ENCODE peak calls at places on chromosomes 2 and 18, in seven cellular contexts. O is HFF-Myc; T is cardiac fibroblast; D is EH; K is AG10803; A is activated CD4-positive, alpha-beta T cell treated with anti-CD3 and anti-CD28 coated beads for 24 hours; N is tibial nerve. I is an unnamed sample.

GRCh38 chr2:238646281-238646680 is 201.6 kb upstream of the TWIST2 start:
- DNase-seq in O (no peak), T (no peak), D (no peak), K (no peak), A (no peak), N (no peak), I (no peak)

GRCh38 chr2:105861198-105861597 is 116.5 kb downstream of the NCK2 start:
- DNase-seq in O (no peak), T (no peak), D (no peak), K (no peak), A (no peak), N (no peak), I (no peak)

GRCh38 chr18:48547456-48548403 is 8.9 kb downstream of the CTIF start:
- DNase-seq in O (peak), T (peak), D (peak), K (peak), A (no peak), N (no peak), I (peak)

GRCh38 chr2:17943444-17943843 is 65.0 kb downstream of the KCNS3 start:
- DNase-seq in O (no peak), T (no peak), D (no peak), K (no peak), A (no peak), N (no peak), I (no peak)

GRCh38 chr2:159635006-159635746 is 18.8 kb upstream of the BAZ2B start:
- DNase-seq in O (no peak), T (no peak), D (peak), K (peak), A (no peak), N (no peak), I (no peak)

GRCh38 chr18:2847341-2848144 is 737 bp downstream of the EMILIN2 start:
- DNase-seq in O (no peak), T (peak), D (peak), K (peak), A (no peak), N (peak), I (no peak)

GRCh38 chr2:181430406-181431199 is 26.6 kb upstream of the ITGA4 start:
- DNase-seq in O (no peak), T (peak), D (peak), K (peak), A (no peak), N (no peak), I (no peak)

GRCh38 chr2:233088598-233089345 is 28.6 kb downstream of the INPP5D start:
- DNase-seq in O (no peak), T (no peak), D (no peak), K (no peak), A (no peak), N (no peak), I (no peak)

GRCh38 chr2:239073745-239074530 is 226.1 kb downstream of the TWIST2 start:
- DNase-seq in O (no peak), T (no peak), D (no peak), K (no peak), A (no peak), N (no peak), I (no peak)

GRCh38 chr2:151007365-151007764 is 254.3 kb downstream of the RBM43 start:
- DNase-seq in O (no peak), T (peak), D (no peak), K (peak), A (no peak), N (no peak), I (no peak)

GRCh38 chr2:193824474-193824873 is 1629.7 kb upstream of the TMEFF2 start:
- DNase-seq in O (no peak), T (peak), D (no peak), K (no peak), A (no peak), N (no peak), I (no peak)

GRCh38 chr18:51051105-51051712 is 21.2 kb downstream of the SMAD4 start:
- DNase-seq in O (peak), T (peak), D (peak), K (peak), A (peak), N (no peak), I (no peak)

GRCh38 chr18:9792565-9793226 is 84.6 kb downstream of the RAB31 start:
- DNase-seq in O (no peak), T (no peak), D (no peak), K (no peak), A (no peak), N (no peak), I (no peak)

GRCh38 chr18:54777118-54777791 is 51.0 kb upstream of the RAB27B start:
- DNase-seq in O (no peak), T (no peak), D (no peak), K (no peak), A (no peak), N (no peak), I (no peak)

GRCh38 chr18:44464401-44465185 is 216.1 kb upstream of the SETBP1 start:
- DNase-seq in O (no peak), T (no peak), D (peak), K (peak), A (no peak), N (no peak), I (no peak)

GRCh38 chr2:11634584-11634983 is 35.4 kb downstream of the NTSR2 start:
- DNase-seq in O (no peak), T (no peak), D (no peak), K (no peak), A (no peak), N (no peak), I (no peak)

GRCh38 chr18:62399781-62400308 is 74.7 kb downstream of the TNFRSF11A start:
- DNase-seq in O (no peak), T (peak), D (no peak), K (no peak), A (no peak), N (no peak), I (no peak)

GRCh38 chr2:169072163-169072925 is 3.0 kb downstream of the DHRS9 start:
- DNase-seq in O (no peak), T (no peak), D (no peak), K (no peak), A (no peak), N (no peak), I (no peak)

GRCh38 chr2:238847841-238848565 is at the start of gene TWIST2:
- DNase-seq in O (peak), T (peak), D (peak), K (peak), A (no peak), N (peak), I (peak)

GRCh38 chr18:58768293-58768974 is 96.2 kb upstream of the ZNF532 start:
- DNase-seq in O (no peak), T (peak), D (peak), K (peak), A (peak), N (peak), I (peak)

GRCh38 chr2:190582761-190583506 is 48.4 kb upstream of the NEMP2 start:
- DNase-seq in O (no peak), T (no peak), D (no peak), K (no peak), A (no peak), N (no peak), I (no peak)

GRCh38 chr18:26503382-26503781 is 45.0 kb downstream of the KCTD1 start:
- DNase-seq in O (no peak), T (peak), D (no peak), K (no peak), A (no peak), N (no peak), I (no peak)

GRCh38 chr2:58727977-58728656 is 487.0 kb upstream of the FANCL start:
- DNase-seq in O (no peak), T (no peak), D (no peak), K (no peak), A (no peak), N (no peak), I (no peak)

GRCh38 chr2:37648316-37649011 is 23.0 kb downstream of the CDC42EP3 start:
- DNase-seq in O (no peak), T (peak), D (no peak), K (no peak), A (no peak), N (peak), I (no peak)

GRCh38 chr2:212733273-212733672 is 194.7 kb upstream of the ERBB4 start:
- DNase-seq in O (no peak), T (no peak), D (no peak), K (no peak), A (no peak), N (no peak), I (no peak)

GRCh38 chr2:142914507-142915313 is 37.2 kb downstream of the KYNU start:
- DNase-seq in O (no peak), T (no peak), D (no peak), K (no peak), A (no peak), N (no peak), I (no peak)

GRCh38 chr2:127658641-127659407 is 12.9 kb downstream of the GPR17 start:
- DNase-seq in O (no peak), T (no peak), D (no peak), K (no peak), A (no peak), N (no peak), I (no peak)

GRCh38 chr2:207768168-207768890 is 1.4 kb downstream of the FZD5 start:
- DNase-seq in O (no peak), T (peak), D (peak), K (no peak), A (no peak), N (no peak), I (peak)

GRCh38 chr2:150479075-150479915 is 8.2 kb downstream of the RND3 start:
- DNase-seq in O (no peak), T (peak), D (peak), K (peak), A (no peak), N (no peak), I (no peak)

GRCh38 chr2:56088411-56088810 is 95.4 kb upstream of the CCDC85A start:
- DNase-seq in O (no peak), T (no peak), D (peak), K (peak), A (no peak), N (no peak), I (no peak)

I was measured in ureter.